ENCODE peak calls at places on chromosomes 3 and 15, in seven cellular contexts. H, M, U, G, N, A and T are unnamed samples.

GRCh38 chr15:98873441-98874218 is 134.0 kb downstream of the PGPEP1L start:
- DNase-seq in N (no peak), M (peak; percentile 77), U (peak; percentile 61), G (no peak), H (peak; percentile 97), A (peak; percentile 94), T (no peak)

GRCh38 chr3:192571197-192571791 is 156.0 kb downstream of the FGF12 start:
- DNase-seq in H (peak; percentile 11), U (peak; percentile 42), A (peak; percentile 70), G (peak; percentile 9), M (peak; percentile 63), N (peak; percentile 6), T (peak; percentile 10)

GRCh38 chr3:141255137-141255536 is 23.5 kb downstream of the PXYLP1 start:
- DNase-seq in M (no peak), G (no peak), A (no peak), U (no peak), N (no peak), H (no peak), T (no peak)

GRCh38 chr3:52851348-52851747 is 16.5 kb upstream of the MUSTN1 start:
- DNase-seq in A (peak; percentile 51), M (peak; percentile 31), U (no peak), H (peak; percentile 62), G (no peak), N (peak; percentile 37), T (peak; percentile 7)

GRCh38 chr3:171748341-171748918 is 61.9 kb downstream of the PLD1 start:
- DNase-seq in G (no peak), H (no peak), N (no peak), U (no peak), M (no peak), A (no peak), T (no peak)

GRCh38 chr3:20511863-20512262 is 325.9 kb upstream of the SGO1 start:
- DNase-seq in G (no peak), A (peak; percentile 76), U (no peak), H (peak; percentile 49), N (peak; percentile 3), M (peak; percentile 75), T (peak; percentile 19)

GRCh38 chr3:168249048-168249538 is 153.4 kb upstream of the GOLIM4 start:
- DNase-seq in U (no peak), G (no peak), A (peak; percentile 8), N (no peak), M (no peak), H (peak; percentile 0), T (no peak)

GRCh38 chr3:124762612-124763011 is 32.4 kb downstream of the UMPS start:
- DNase-seq in U (no peak), H (no peak), N (no peak), A (no peak), G (no peak), M (no peak), T (no peak)

GRCh38 chr3:64084640-64085039 is 61.3 kb upstream of the PSMD6 start:
- DNase-seq in N (peak; percentile 29), G (no peak), A (peak; percentile 84), U (no peak), M (peak; percentile 96), H (peak; percentile 96), T (peak; percentile 99)

GRCh38 chr3:154779571-154779970 is 300.5 kb upstream of the MME start:
- DNase-seq in N (peak; percentile 56), U (no peak), H (no peak), G (no peak), A (peak; percentile 8), M (peak; percentile 61), T (no peak)

GRCh38 chr3:6242104-6242503 is 618.8 kb upstream of the GRM7 start:
- DNase-seq in N (no peak), M (no peak), G (no peak), U (no peak), H (no peak), A (no peak), T (no peak)

GRCh38 chr3:46713898-46714552 is 3.6 kb downstream of the PRSS50 start:
- DNase-seq in G (peak; percentile 63), U (no peak), A (no peak), N (no peak), H (no peak), M (no peak), T (no peak)

GRCh38 chr3:133881987-133882825 is 13.5 kb downstream of the RAB6B start:
- DNase-seq in G (no peak), H (no peak), M (no peak), N (no peak), U (no peak), A (peak; percentile 8), T (peak; percentile 9)

GRCh38 chr3:46163551-46163981 is 44.5 kb downstream of the CCR1 start:
- DNase-seq in H (no peak), A (peak; percentile 89), U (no peak), M (peak; percentile 10), N (no peak), G (no peak), T (no peak)

GRCh38 chr3:26932752-26933151 is 310.2 kb downstream of the LRRC3B start:
- DNase-seq in M (no peak), G (no peak), A (no peak), H (no peak), U (no peak), N (no peak), T (no peak)

GRCh38 chr15:51322622-51323296 is 15.6 kb downstream of the CYP19A1 start:
- DNase-seq in N (no peak), A (no peak), M (peak; percentile 64), G (no peak), H (no peak), U (peak; percentile 76), T (no peak)

GRCh38 chr3:139555249-139555648 is 15.7 kb upstream of the RBP1 start:
- DNase-seq in G (no peak), M (peak; percentile 68), A (peak; percentile 14), N (no peak), U (no peak), H (no peak), T (no peak)

GRCh38 chr3:100207886-100208285 is 52.9 kb upstream of the TBC1D23 start:
- DNase-seq in N (no peak), U (no peak), M (peak; percentile 20), H (no peak), A (no peak), G (no peak), T (no peak)

GRCh38 chr15:22968356-22968755 is 11.8 kb downstream of the CYFIP1 start:
- DNase-seq in H (peak; percentile 65), U (no peak), G (no peak), M (peak; percentile 93), A (peak; percentile 84), N (peak; percentile 78), T (no peak)

GRCh38 chr15:98666441-98666840 is 18.1 kb downstream of the IGF1R start:
- DNase-seq in N (no peak), U (no peak), M (no peak), H (no peak), A (no peak), G (no peak), T (no peak)

GRCh38 chr3:45992133-45992729 is 3.4 kb downstream of the FYCO1 start:
- DNase-seq in N (no peak), A (no peak), M (no peak), U (no peak), G (no peak), H (no peak), T (no peak)

GRCh38 chr3:13027154-13027553 is 46.1 kb downstream of the IQSEC1 start:
- DNase-seq in G (no peak), M (no peak), A (no peak), H (peak; percentile 11), N (no peak), U (peak; percentile 40), T (no peak)
- TF ChIP-seq CTCF in G (no peak), M (no peak), A (no peak), H (no peak), N (peak; percentile 15), U (no peak), T (no peak)

GRCh38 chr3:123337226-123337625 is 111.7 kb downstream of the ADCY5 start:
- DNase-seq in M (no peak), G (no peak), U (no peak), A (no peak), H (no peak), N (no peak), T (no peak)
- H3K4me3 ChIP-seq in M (no peak overlapping the region), G (no peak overlapping the region), U (no peak overlapping the region), A (no peak overlapping the region), H (no peak overlapping the region), N (no peak overlapping the region), T (no peak overlapping the region)

GRCh38 chr3:13069495-13069894 is 3.7 kb downstream of the IQSEC1 start:
- DNase-seq in N (no peak), G (peak; percentile 55), H (no peak), U (no peak), M (no peak), A (no peak), T (no peak)

GRCh38 chr3:13066236-13066635 is 7.0 kb downstream of the IQSEC1 start:
- DNase-seq in A (no peak), H (no peak), G (no peak), M (no peak), U (no peak), N (no peak), T (no peak)

GRCh38 chr3:13070622-13071021 is 2.6 kb downstream of the IQSEC1 start:
- DNase-seq in G (no peak), U (no peak), M (no peak), H (no peak), N (no peak), A (no peak), T (no peak)

GRCh38 chr3:13067778-13068177 is 5.5 kb downstream of the IQSEC1 start:
- DNase-seq in M (no peak), G (no peak), A (no peak), U (no peak), H (no peak), N (no peak), T (no peak)

DNA sequence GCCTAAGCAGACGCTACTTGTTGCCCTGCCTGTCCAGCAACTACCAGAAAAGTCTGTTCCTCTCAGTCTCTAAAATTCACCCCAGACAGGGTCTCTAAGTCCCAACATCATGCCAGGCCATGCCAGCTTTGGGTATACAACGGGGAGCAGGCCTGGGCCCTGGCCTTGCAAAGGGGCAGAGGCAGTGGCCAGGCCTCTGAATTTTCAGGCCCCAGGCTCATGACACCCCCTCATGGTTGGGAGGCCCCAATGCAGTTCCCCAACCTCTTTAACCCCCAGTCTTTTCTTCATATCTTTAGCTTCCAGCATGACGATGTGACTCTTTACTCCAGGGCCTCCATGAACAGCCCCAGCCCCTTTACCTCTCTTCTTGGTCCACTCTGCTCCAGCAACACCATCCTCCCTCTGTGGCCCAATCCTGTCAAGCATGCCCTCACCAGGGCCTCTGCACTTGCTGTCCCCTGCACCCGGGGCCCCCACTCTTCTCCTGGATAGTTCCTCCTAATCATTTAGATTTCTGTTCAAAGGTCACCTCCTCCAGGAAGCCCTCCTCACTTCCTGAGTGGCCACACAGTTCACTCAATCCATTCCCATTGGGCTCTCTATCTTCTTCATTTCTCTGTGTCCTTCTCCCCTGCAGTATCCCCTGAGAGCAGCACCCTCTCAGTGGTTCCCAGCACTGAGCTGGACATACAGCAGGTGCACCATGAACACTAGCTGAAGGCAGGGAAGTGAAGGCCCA is 4.8 kb downstream of the IQSEC1 start:
- DNase-seq in G (no peak), A (no peak), H (no peak), M (no peak), U (no peak), N (no peak), T (no peak)
- TF ChIP-seq CTCF in G (no peak), A (peak; percentile 20), H (no peak), M (no peak), U (no peak), N (no peak), T (no peak)

DNA sequence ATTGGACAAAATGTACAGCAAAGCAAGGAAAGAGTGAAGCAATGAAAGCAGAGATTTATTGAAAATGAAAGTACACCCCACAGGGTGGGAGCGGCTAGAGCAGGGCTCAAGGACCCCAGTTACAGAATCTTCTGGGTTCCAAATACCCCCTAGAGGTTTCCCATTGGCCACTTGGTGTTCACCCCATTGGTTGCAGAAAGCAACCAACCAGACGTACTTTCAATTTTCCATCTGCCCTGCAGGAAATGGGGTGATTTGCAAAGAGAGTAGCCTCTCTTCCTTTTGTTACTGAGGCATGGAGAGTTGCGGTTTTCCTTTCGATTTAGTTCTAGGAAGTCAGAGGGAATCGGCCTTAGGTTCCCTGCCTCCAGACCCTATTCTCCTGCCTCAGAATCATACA is 2.4 kb downstream of the PML start:
- DNase-seq in N (no peak), M (peak; percentile 73), U (no peak), A (no peak), G (no peak), H (no peak), T (no peak)
- H3K4me3 ChIP-seq in N (peak overlapping the region; percentile 46), M (peak overlapping the region; percentile 90), U (peak overlapping the region; percentile 75), A (peak overlapping the region; percentile 84), G (peak overlapping the region; percentile 87), H (no peak overlapping the region), T (peak overlapping the region; percentile 85)